ENCODE peak calls at places on chromosomes 11 and 22, in four cellular contexts. D, L, H and O are unnamed samples. For H3K9me3, the result is how much of the 10 kb centered on the place peaks cover.

GRCh38 chr22:49968313-49968830 is 7.8 kb downstream of the PIM3 start:
- DNase-seq in D (peak), L (no peak), H (no peak), O (peak)

GRCh38 chr22:25996669-25997068 is 172.6 kb upstream of the SEZ6L start:
- DNase-seq in D (no peak), H (no peak), L (no peak), O (no peak)

GRCh38 chr22:45510376-45511232 is 7.9 kb downstream of the FBLN1 start:
- DNase-seq in H (no peak), L (no peak), D (no peak), O (no peak)

GRCh38 chr11:125072210-125072960 is 9.3 kb downstream of the SLC37A2 start:
- DNase-seq in D (peak), L (no peak), H (peak), O (no peak)

GRCh38 chr22:28907311-28908008 is 24.1 kb downstream of the ZNRF3 start:
- DNase-seq in H (no peak), L (no peak), D (no peak), O (peak)

GRCh38 chr11:126282361-126282741 is 542 bp upstream of the TIRAP start:
- DNase-seq in H (peak), L (peak), D (peak), O (peak)

GRCh38 chr22:50739894-50740293 is 1.9 kb downstream of the ACR start:
- DNase-seq in L (no peak), D (peak), H (no peak), O (no peak)

GRCh38 chr11:16363709-16364108 is 7.4 kb upstream of the SOX6 start:
- DNase-seq in D (no peak), L (no peak), H (no peak), O (no peak)

GRCh38 chr11:6475936-6476335 is 2.2 kb upstream of the TRIM3 start:
- DNase-seq in D (no peak), H (no peak), L (peak), O (no peak)

GRCh38 chr22:24026056-24026455 is 15.0 kb downstream of the CABIN1 start:
- DNase-seq in L (no peak), D (no peak), H (no peak), O (no peak)

GRCh38 chr11:16148301-16148787 is 208.0 kb downstream of the SOX6 start:
- DNase-seq in L (no peak), H (no peak), D (no peak), O (no peak)

GRCh38 chr11:122309262-122309925 is 193.4 kb upstream of the BLID start:
- DNase-seq in H (no peak), L (no peak), D (no peak), O (no peak)

GRCh38 chr22:17862646-17863181 is 88.4 kb upstream of the BID start:
- DNase-seq in H (no peak), D (no peak), L (no peak), O (no peak)

GRCh38 chr11:66333220-66333877 is 2.9 kb downstream of the RIN1 start:
- DNase-seq in D (peak), L (no peak), H (no peak), O (no peak)

GRCh38 chr11:19453893-19454292 is 213.1 kb upstream of the E2F8 start:
- DNase-seq in H (no peak), L (no peak), D (no peak), O (peak)

GRCh38 chr11:87597696-87598095 is 560.0 kb downstream of the TMEM135 start:
- DNase-seq in L (no peak), H (no peak), D (no peak), O (no peak)

GRCh38 chr11:67631427-67631826 is 1.7 kb upstream of the NUDT8 start:
- DNase-seq in D (peak), H (no peak), L (no peak), O (no peak)

GRCh38 chr11:71215372-71215965 is 36.9 kb downstream of the SHANK2 start:
- DNase-seq in L (no peak), H (peak), D (peak), O (no peak)

GRCh38 chr11:66159585-66159984 is 89.5 kb downstream of the PACS1 start:
- DNase-seq in H (no peak), L (no peak), D (no peak), O (no peak)

GRCh38 chr11:124167852-124168251 is 15.3 kb upstream of the OR10D3 start:
- DNase-seq in H (no peak), D (no peak), L (no peak), O (no peak)

GRCh38 chr22:27531782-27532530 is 269.6 kb downstream of the MN1 start:
- DNase-seq in H (no peak), D (no peak), L (no peak), O (peak)

GRCh38 chr11:40186401-40187091 is 1272.9 kb downstream of the LRRC4C start:
- DNase-seq in D (no peak), H (no peak), L (no peak), O (no peak)

GRCh38 chr22:46224044-46224746 is 25.9 kb downstream of the CDPF1 start:
- DNase-seq in D (no peak), L (no peak), H (no peak), O (no peak)

GRCh38 chr22:46087816-46088277 is 62.5 kb upstream of the PPARA start:
- DNase-seq in D (peak), L (peak), H (peak), O (peak)

DNA sequence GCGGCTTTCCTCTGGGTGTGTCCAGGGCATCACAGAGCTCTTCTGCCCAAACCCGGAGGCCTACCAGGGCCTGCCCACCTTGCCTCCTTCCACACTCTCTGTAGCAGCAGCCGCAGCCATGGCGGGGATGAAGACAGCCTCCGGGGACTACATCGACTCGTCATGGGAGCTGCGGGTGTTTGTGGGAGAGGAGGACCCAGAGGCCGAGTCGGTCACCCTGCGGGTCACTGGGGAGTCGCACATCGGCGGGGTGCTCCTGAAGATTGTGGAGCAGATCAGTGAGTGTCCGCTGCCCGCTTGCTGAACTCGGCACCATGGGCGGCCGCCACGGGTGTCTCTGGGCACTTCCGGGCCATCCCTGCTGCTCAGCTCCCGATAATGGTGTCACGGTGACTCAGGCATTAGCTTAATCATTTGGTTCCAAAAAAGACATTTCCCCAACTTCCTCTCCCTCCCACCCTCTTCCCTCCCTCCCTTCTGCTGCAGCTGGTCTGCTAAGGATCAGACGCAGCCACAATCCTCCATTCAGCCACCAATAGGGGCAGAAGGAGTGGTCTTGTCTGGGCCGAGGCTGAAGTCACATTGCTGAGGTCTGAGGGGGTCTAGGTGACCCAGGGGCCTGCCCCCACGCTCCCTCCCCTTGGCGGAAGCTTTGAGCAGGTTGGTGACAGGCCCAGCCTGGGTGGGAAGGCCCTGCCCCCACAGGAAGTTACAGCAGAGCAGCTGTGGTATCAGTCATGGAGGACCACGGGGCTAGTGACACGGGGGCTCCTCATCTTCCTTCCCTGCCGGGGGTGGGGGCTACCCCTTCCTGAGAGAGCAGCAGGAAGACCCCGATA is 945 bp downstream of the FERMT3 start:
- DNase-seq in H (peak), D (peak), L (no peak), O (peak)
- TF ChIP-seq POLR2A in H (no peak), D (no peak), L (no peak), O (no peak)

GRCh38 chr11:119461250-119461963 is 38.4 kb upstream of the THY1 start:
- DNase-seq in H (no peak), L (no peak), D (no peak), O (no peak)
- H3K9me3 ChIP-seq in H (under half), L (under half), D (under half), O (under half)

GRCh38 chr22:38035530-38035885 is 21.7 kb upstream of the PICK1 start:
- DNase-seq in L (no peak), H (no peak), D (no peak), O (no peak)

GRCh38 chr22:38034884-38035529 is 22.2 kb upstream of the PICK1 start:
- DNase-seq in L (no peak), H (no peak), D (no peak), O (no peak)

GRCh38 chr22:38034278-38034882 is 22.8 kb upstream of the PICK1 start:
- DNase-seq in D (peak), L (peak), H (peak), O (peak)

GRCh38 chr22:38032681-38033521 is 24.3 kb upstream of the PICK1 start:
- DNase-seq in L (no peak), H (no peak), D (no peak), O (no peak)

GRCh38 chr22:38033522-38034277 is 23.5 kb upstream of the PICK1 start:
- DNase-seq in H (peak), L (no peak), D (no peak), O (no peak)
- H3K4me3 ChIP-seq in H (no peak), L (no peak), D (no peak), O (no peak)

DNA sequence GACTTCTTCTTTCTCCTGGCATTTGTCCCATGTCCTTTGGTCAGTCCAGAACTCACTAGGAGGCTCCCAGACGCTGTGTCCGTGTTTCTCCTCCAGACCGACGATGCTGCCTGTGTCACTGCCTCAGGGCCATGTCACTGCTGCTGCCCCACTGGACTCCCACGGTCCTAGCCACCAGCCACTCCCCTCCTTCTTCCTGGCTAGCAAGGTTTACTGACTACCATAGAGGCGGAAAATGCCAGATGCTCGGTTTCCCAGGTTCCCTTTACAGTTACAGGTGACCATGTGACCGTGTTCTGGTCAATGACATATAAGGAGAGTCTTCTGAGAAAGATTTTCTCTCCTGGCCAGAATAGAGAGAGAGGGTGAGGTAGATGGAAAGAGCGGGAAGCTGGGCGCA is 40.7 kb upstream of the RBFOX2 start:
- DNase-seq in D (no peak), H (no peak), L (no peak), O (no peak)
- TF ChIP-seq POLR2A in D (no peak), H (no peak), L (no peak), O (no peak)

GRCh38 chr11:48675945-48676344 is 187.4 kb downstream of the OR4A47 start:
- DNase-seq in L (no peak), D (no peak), H (no peak), O (no peak)
- H3K9me3 ChIP-seq in L (under half), D (half or more), H (under half), O (under half)

DNA sequence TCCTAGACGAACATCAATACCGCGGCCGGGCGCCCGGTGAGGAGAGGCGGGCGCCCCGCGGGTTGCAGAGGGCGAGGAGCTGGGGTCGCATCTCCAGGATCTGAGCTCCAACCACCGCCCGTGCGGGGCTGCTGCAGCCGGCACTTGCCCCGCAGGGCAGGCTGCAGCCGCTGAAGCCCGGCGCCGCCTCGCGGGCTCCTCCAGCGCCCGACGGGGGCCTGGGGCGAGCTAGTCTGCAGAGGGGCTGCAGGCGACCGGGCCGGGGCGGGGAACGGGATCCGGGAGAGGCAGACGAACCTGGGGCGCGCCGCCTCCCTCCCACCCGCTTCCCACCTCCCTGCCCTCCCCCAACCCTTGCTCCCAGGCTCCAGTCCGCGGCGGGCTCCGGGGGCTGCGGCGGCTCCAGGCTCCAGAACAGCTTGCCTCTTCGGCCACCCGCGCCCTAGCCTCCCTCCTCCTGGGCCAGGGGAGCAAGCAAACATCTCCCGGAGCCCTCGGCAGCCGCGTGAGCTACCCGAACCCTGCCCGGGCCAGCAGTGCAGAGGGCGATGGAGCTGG is 858 bp downstream of the TENM4 start:
- DNase-seq in D (peak), L (no peak), H (peak), O (peak)
- H3K4me3 ChIP-seq in D (peak), L (peak), H (peak), O (peak)